ENCODE peak calls at places on chromosome 1, in four cellular contexts. F is DND-41, O is cardiac muscle cell, A is spleen. K is an unnamed sample.
A peak's percentile ranks its signal among the peaks of the same experiment; 100 is the strongest.

GRCh38 chr1:77889671-77890070 is 1.2 kb downstream of the NEXN start:
- DNase-seq in O (peak; percentile 51), A (no peak), F (no peak), K (no peak)

GRCh38 chr1:11568687-11569086 is 85.5 kb downstream of the FBXO2 start:
- DNase-seq in O (no peak), F (no peak), A (no peak), K (no peak)

GRCh38 chr1:52659356-52659755 is 26.4 kb downstream of the SHISAL2A start:
- DNase-seq in O (no peak), F (no peak), A (no peak), K (no peak)

GRCh38 chr1:11478571-11479374 is at the start of gene DISP3:
- DNase-seq in O (peak; percentile 67), F (peak; percentile 94), A (peak; percentile 88), K (peak; percentile 30)

GRCh38 chr1:108034396-108034795 is 69.4 kb upstream of the VAV3 start:
- DNase-seq in O (no peak), F (no peak), A (no peak), K (peak; percentile 28)

GRCh38 chr1:244102051-244102450 is 51.0 kb downstream of the ZBTB18 start:
- DNase-seq in A (no peak), O (no peak), F (no peak), K (no peak)

GRCh38 chr1:152519876-152520275 is 5.6 kb downstream of the CRCT1 start:
- DNase-seq in O (no peak), F (no peak), A (no peak), K (no peak)

GRCh38 chr1:241542199-241542907 is 10.2 kb downstream of the KMO start:
- DNase-seq in F (no peak), O (no peak), A (no peak), K (no peak)

GRCh38 chr1:225378880-225379279 is 49.0 kb downstream of the LBR start:
- DNase-seq in A (no peak), O (peak; percentile 78), F (no peak), K (peak; percentile 24)

GRCh38 chr1:7293702-7294630 is 477.1 kb upstream of the VAMP3 start:
- DNase-seq in F (no peak), A (no peak), O (no peak), K (no peak)

GRCh38 chr1:156599811-156600210 is 1.5 kb downstream of the GPATCH4 start:
- DNase-seq in F (no peak), O (no peak), A (no peak), K (no peak)

GRCh38 chr1:53091841-53092645 is 30.0 kb downstream of the PODN start:
- DNase-seq in F (no peak), O (peak; percentile 63), A (no peak), K (peak; percentile 17)

GRCh38 chr1:46001087-46001785 is 131.2 kb downstream of the PIK3R3 start:
- DNase-seq in O (no peak), A (no peak), F (no peak), K (no peak)

GRCh38 chr1:150362721-150363425 is 1.1 kb upstream of the RPRD2 start:
- DNase-seq in O (no peak), F (no peak), A (peak; percentile 80), K (peak; percentile 13)
- H3K27ac ChIP-seq in O (peak overlapping the region; percentile 96), F (peak overlapping the region; percentile 96), A (peak overlapping the region; percentile 96), K (peak overlapping the region; percentile 87)

DNA sequence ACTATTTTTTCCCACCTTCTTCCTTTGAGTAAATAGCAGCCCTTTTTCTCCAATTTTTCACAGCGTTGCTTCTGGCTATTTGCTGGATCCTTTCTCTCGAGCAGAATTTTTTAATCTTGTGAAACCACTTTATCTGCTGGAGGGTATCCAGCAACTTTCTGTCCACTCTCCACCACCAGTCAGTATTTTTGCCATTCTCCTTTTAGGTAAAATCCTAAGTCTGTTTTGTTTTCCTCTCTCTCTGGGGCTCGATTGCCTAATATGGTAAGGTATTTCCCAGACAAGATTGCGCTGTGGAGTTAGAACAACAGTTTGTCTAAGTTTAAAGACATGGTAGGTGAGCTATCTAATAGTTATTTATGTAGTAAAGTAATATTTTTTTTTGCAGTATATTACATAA is 156.9 kb downstream of the PPP1R12B start:
- DNase-seq in A (no peak), F (no peak), O (peak; percentile 94), K (no peak)
- H3K27ac ChIP-seq in A (peak overlapping the region; percentile 45), F (no peak overlapping the region), O (peak overlapping the region; percentile 94), K (peak overlapping the region; percentile 67)

DNA sequence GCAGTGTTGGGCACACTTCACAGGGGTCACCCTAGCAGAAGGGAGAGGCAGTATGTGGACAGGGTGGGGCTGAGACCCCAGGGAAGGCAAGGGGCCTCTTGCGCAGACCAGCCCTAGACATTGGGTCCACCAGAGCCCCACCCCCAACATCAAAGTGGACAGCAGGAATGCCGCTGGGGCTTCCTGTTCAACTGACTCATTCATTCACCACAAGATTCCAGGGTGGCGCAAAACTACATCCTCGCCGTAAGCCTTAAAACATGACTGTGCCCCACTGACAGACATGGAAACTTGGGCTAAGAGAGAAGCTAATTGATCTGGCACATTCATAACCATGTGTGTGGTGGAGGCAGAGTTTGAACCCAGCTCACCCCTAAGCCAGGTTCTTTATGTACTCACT is 14.0 kb downstream of the COL16A1 start:
- DNase-seq in A (no peak), O (peak; percentile 94), F (no peak), K (no peak)
- H3K27ac ChIP-seq in A (no peak overlapping the region), O (no peak overlapping the region), F (no peak overlapping the region), K (no peak overlapping the region)

GRCh38 chr1:63967901-63968300 is 194.1 kb downstream of the ROR1 start:
- DNase-seq in O (no peak), A (no peak), F (no peak), K (no peak)
- H3K27ac ChIP-seq in O (no peak overlapping the region), A (no peak overlapping the region), F (no peak overlapping the region), K (no peak overlapping the region)

GRCh38 chr1:64536217-64536835 is 66.4 kb downstream of the CACHD1 start:
- DNase-seq in F (no peak), O (no peak), A (no peak), K (peak; percentile 47)
- H3K27ac ChIP-seq in F (no peak overlapping the region), O (no peak overlapping the region), A (no peak overlapping the region), K (peak overlapping the region; percentile 31)